ENCODE peak calls at places on chromosome 4, in ten cellular contexts. One of them, this sample, is unnamed. For H3K4me1, the result is how much of the 10 kb centered on the place peaks cover.

GRCh38 chr4:156999175-156999517 is 27.5 kb upstream of the PDGFC start:
- DNase-seq in OCI-LY7: no peak
- DNase-seq in ovary: no peak
- DNase-seq in PC-9: peak
- DNase-seq in colonic mucosa: peak
- DNase-seq in effector memory CD4-positive, alpha-beta T cell: no peak
- DNase-seq in cardiac muscle cell: peak
- DNase-seq in fibroblast of lung: peak
- DNase-seq in lung: peak
- DNase-seq in heart left ventricle: peak
- DNase-seq in this sample: no peak

GRCh38 chr4:94934201-94934600 is 176.4 kb downstream of the BMPR1B start:
- DNase-seq in OCI-LY7: no peak
- DNase-seq in ovary: no peak
- DNase-seq in PC-9: no peak
- DNase-seq in colonic mucosa: no peak
- DNase-seq in effector memory CD4-positive, alpha-beta T cell: no peak
- DNase-seq in cardiac muscle cell: peak
- DNase-seq in fibroblast of lung: peak
- DNase-seq in lung: no peak
- DNase-seq in heart left ventricle: no peak
- DNase-seq in this sample: no peak

GRCh38 chr4:57077550-57078311 is 32.5 kb downstream of the IGFBP7 start:
- DNase-seq in OCI-LY7: no peak
- DNase-seq in ovary: no peak
- DNase-seq in PC-9: peak
- DNase-seq in colonic mucosa: no peak
- DNase-seq in effector memory CD4-positive, alpha-beta T cell: no peak
- DNase-seq in cardiac muscle cell: peak
- DNase-seq in fibroblast of lung: no peak
- DNase-seq in lung: no peak
- DNase-seq in heart left ventricle: no peak
- DNase-seq in this sample: no peak

GRCh38 chr4:88242144-88242543 is 42.2 kb downstream of the PPM1K start:
- DNase-seq in OCI-LY7: no peak
- DNase-seq in ovary: no peak
- DNase-seq in PC-9: no peak
- DNase-seq in colonic mucosa: no peak
- DNase-seq in effector memory CD4-positive, alpha-beta T cell: no peak
- DNase-seq in cardiac muscle cell: no peak
- DNase-seq in fibroblast of lung: no peak
- DNase-seq in lung: no peak
- DNase-seq in heart left ventricle: no peak
- DNase-seq in this sample: no peak

GRCh38 chr4:127623755-127624087 is 9.0 kb upstream of the INTU start:
- DNase-seq in OCI-LY7: no peak
- DNase-seq in ovary: no peak
- DNase-seq in PC-9: no peak
- DNase-seq in colonic mucosa: no peak
- DNase-seq in effector memory CD4-positive, alpha-beta T cell: no peak
- DNase-seq in cardiac muscle cell: peak
- DNase-seq in fibroblast of lung: peak
- DNase-seq in lung: no peak
- DNase-seq in heart left ventricle: no peak
- DNase-seq in this sample: no peak

GRCh38 chr4:185540040-185540439 is 4.7 kb upstream of the PDLIM3 start:
- DNase-seq in OCI-LY7: no peak
- DNase-seq in ovary: no peak
- DNase-seq in PC-9: no peak
- DNase-seq in colonic mucosa: no peak
- DNase-seq in effector memory CD4-positive, alpha-beta T cell: no peak
- DNase-seq in cardiac muscle cell: no peak
- DNase-seq in fibroblast of lung: no peak
- DNase-seq in lung: no peak
- DNase-seq in heart left ventricle: no peak
- DNase-seq in this sample: no peak

GRCh38 chr4:77349361-77349760 is 192.4 kb downstream of the CCNG2 start:
- DNase-seq in OCI-LY7: no peak
- DNase-seq in ovary: no peak
- DNase-seq in PC-9: no peak
- DNase-seq in colonic mucosa: no peak
- DNase-seq in effector memory CD4-positive, alpha-beta T cell: no peak
- DNase-seq in cardiac muscle cell: no peak
- DNase-seq in fibroblast of lung: no peak
- DNase-seq in lung: no peak
- DNase-seq in heart left ventricle: no peak
- DNase-seq in this sample: no peak

GRCh38 chr4:17013382-17014006 is 115.0 kb upstream of the LDB2 start:
- DNase-seq in OCI-LY7: no peak
- DNase-seq in ovary: no peak
- DNase-seq in PC-9: no peak
- DNase-seq in colonic mucosa: no peak
- DNase-seq in effector memory CD4-positive, alpha-beta T cell: no peak
- DNase-seq in cardiac muscle cell: peak
- DNase-seq in fibroblast of lung: no peak
- DNase-seq in lung: no peak
- DNase-seq in heart left ventricle: no peak
- DNase-seq in this sample: no peak

GRCh38 chr4:180909279-180909678 is 1333.9 kb upstream of the TENM3 start:
- DNase-seq in OCI-LY7: peak
- DNase-seq in ovary: no peak
- DNase-seq in PC-9: no peak
- DNase-seq in colonic mucosa: no peak
- DNase-seq in effector memory CD4-positive, alpha-beta T cell: no peak
- DNase-seq in cardiac muscle cell: no peak
- DNase-seq in fibroblast of lung: peak
- DNase-seq in lung: no peak
- DNase-seq in heart left ventricle: no peak
- DNase-seq in this sample: no peak

DNA sequence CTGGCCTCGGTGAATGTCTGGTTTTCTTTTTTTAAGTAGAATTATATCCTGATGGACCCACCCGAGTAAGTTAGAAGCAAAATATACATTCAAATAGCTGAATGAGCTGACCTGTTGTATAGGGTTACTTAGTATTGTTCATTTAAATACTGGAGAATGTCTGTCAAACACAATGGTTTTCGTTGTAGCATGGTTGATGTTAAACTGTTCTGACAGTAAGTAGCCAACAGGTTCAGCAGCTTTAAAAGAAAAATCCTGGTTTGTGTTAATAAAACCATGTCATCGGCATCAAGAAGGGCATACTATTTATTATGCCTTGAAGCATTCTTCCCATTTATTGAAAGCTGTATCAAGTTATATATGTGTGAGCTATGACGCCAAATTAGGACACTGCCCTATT is 149.6 kb downstream of the ANAPC10 start:
- DNase-seq in OCI-LY7: no peak
- DNase-seq in ovary: no peak
- DNase-seq in PC-9: no peak
- DNase-seq in colonic mucosa: no peak
- DNase-seq in effector memory CD4-positive, alpha-beta T cell: no peak
- DNase-seq in cardiac muscle cell: no peak
- DNase-seq in fibroblast of lung: no peak
- DNase-seq in lung: no peak
- DNase-seq in heart left ventricle: no peak
- DNase-seq in this sample: no peak
- H3K4me3 ChIP-seq in OCI-LY7: no peak
- H3K4me3 ChIP-seq in ovary: no peak
- H3K4me3 ChIP-seq in PC-9: no peak
- H3K4me3 ChIP-seq in colonic mucosa: no peak
- H3K4me3 ChIP-seq in effector memory CD4-positive, alpha-beta T cell: no peak
- H3K4me3 ChIP-seq in cardiac muscle cell: no peak
- H3K4me3 ChIP-seq in fibroblast of lung: no peak
- H3K4me3 ChIP-seq in lung: no peak
- H3K4me3 ChIP-seq in heart left ventricle: no peak
- H3K4me3 ChIP-seq in this sample: no peak

DNA sequence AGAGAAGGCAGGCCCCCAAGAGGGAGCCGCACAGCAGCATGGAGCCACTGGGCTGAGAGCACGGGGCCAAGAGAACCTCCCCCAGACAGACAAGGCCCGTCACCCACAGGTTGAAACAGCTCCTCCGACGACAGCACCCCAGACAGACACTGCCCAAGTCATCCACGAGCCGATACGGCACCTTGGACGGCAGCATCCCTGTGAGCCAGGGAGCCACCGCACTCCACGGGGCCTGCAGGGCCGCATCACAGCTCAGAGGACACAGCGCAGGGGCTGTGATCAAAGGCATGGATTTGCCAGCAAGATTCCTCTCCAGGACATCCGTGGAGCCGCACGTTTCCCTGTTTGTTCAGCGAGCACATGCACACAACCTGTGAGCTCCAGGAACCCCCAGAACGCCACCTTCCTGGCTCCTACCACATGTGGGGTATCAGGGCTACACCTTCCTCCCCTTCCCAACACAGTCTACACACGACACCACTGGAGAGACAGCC is 3.9 kb downstream of the CTBP1 start:
- DNase-seq in OCI-LY7: no peak
- DNase-seq in ovary: no peak
- DNase-seq in PC-9: no peak
- DNase-seq in colonic mucosa: no peak
- DNase-seq in effector memory CD4-positive, alpha-beta T cell: no peak
- DNase-seq in cardiac muscle cell: no peak
- DNase-seq in fibroblast of lung: no peak
- DNase-seq in lung: no peak
- DNase-seq in heart left ventricle: peak
- DNase-seq in this sample: no peak
- H3K4me1 ChIP-seq in OCI-LY7: under half
- H3K4me1 ChIP-seq in ovary: under half
- H3K4me1 ChIP-seq in PC-9: under half
- H3K4me1 ChIP-seq in colonic mucosa: under half
- H3K4me1 ChIP-seq in effector memory CD4-positive, alpha-beta T cell: half or more
- H3K4me1 ChIP-seq in cardiac muscle cell: under half
- H3K4me1 ChIP-seq in fibroblast of lung: under half
- H3K4me1 ChIP-seq in lung: under half
- H3K4me1 ChIP-seq in heart left ventricle: half or more
- H3K4me1 ChIP-seq in this sample: half or more

DNA sequence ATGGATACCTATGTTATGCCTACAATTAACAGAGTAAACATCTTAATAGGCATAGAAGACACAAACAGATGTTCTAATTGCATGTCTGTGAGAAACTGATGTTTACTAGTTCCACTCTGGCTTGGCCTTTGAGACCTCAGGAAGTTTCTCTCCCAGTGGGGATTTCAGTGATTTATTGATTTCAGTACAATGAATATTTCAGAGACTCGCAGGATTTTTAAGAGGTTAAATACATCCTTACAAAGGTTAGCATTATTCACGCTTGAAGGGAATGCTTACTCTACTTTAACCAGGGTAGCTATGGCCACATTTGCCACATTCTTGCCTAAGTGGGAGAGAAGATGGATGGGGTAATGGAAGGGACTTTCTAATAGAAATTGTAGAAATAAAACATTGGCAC is 480.0 kb downstream of the SPRY1 start:
- DNase-seq in OCI-LY7: no peak
- DNase-seq in ovary: no peak
- DNase-seq in PC-9: no peak
- DNase-seq in colonic mucosa: no peak
- DNase-seq in effector memory CD4-positive, alpha-beta T cell: no peak
- DNase-seq in cardiac muscle cell: no peak
- DNase-seq in fibroblast of lung: no peak
- DNase-seq in lung: no peak
- DNase-seq in heart left ventricle: no peak
- DNase-seq in this sample: no peak
- H3K27ac ChIP-seq in OCI-LY7: no peak
- H3K27ac ChIP-seq in ovary: no peak
- H3K27ac ChIP-seq in PC-9: no peak
- H3K27ac ChIP-seq in colonic mucosa: no peak
- H3K27ac ChIP-seq in effector memory CD4-positive, alpha-beta T cell: no peak
- H3K27ac ChIP-seq in cardiac muscle cell: no peak
- H3K27ac ChIP-seq in fibroblast of lung: no peak
- H3K27ac ChIP-seq in lung: no peak
- H3K27ac ChIP-seq in heart left ventricle: no peak
- H3K27ac ChIP-seq in this sample: no peak

DNA sequence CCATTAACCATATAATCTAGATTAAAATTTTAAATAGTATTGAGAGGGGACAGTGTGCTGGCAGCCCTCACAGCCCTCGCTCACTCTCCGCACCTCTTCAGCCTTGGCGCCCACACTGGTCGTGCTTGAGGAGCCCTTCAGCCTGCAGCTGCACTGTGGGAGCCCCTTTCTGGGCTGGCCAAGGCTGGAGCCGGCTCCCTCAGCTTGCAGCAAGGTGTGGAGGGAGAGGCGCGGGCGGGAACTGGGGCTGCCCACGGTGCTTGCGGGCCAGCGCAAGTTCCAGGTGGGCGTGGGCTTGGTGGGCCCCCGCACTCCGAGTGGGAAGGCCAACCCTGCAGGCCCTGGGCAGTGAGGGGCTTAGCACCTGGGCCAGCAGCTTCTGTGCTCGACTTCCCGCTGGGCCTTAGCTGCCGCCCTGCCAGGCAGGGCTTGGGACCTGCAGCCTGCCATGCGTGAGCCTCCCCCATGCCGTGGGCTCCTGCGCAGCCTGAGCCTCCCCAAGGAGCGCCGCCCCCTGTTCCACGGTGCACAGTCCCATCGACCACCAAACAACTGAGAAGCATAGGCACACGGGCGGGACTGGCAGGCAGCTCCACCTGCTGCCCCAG is 32.8 kb upstream of the CFAP299 start:
- DNase-seq in OCI-LY7: no peak
- DNase-seq in ovary: no peak
- DNase-seq in PC-9: no peak
- DNase-seq in colonic mucosa: no peak
- DNase-seq in effector memory CD4-positive, alpha-beta T cell: no peak
- DNase-seq in cardiac muscle cell: no peak
- DNase-seq in fibroblast of lung: no peak
- DNase-seq in lung: no peak
- DNase-seq in heart left ventricle: no peak
- DNase-seq in this sample: no peak
- H3K4me3 ChIP-seq in OCI-LY7: no peak
- H3K4me3 ChIP-seq in ovary: no peak
- H3K4me3 ChIP-seq in PC-9: no peak
- H3K4me3 ChIP-seq in colonic mucosa: no peak
- H3K4me3 ChIP-seq in effector memory CD4-positive, alpha-beta T cell: no peak
- H3K4me3 ChIP-seq in cardiac muscle cell: no peak
- H3K4me3 ChIP-seq in fibroblast of lung: no peak
- H3K4me3 ChIP-seq in lung: no peak
- H3K4me3 ChIP-seq in heart left ventricle: no peak
- H3K4me3 ChIP-seq in this sample: no peak

GRCh38 chr4:74375824-74376426 is 11.0 kb downstream of the EREG start:
- DNase-seq in OCI-LY7: no peak
- DNase-seq in ovary: no peak
- DNase-seq in PC-9: peak
- DNase-seq in colonic mucosa: peak
- DNase-seq in effector memory CD4-positive, alpha-beta T cell: no peak
- DNase-seq in cardiac muscle cell: no peak
- DNase-seq in fibroblast of lung: no peak
- DNase-seq in lung: no peak
- DNase-seq in heart left ventricle: no peak
- DNase-seq in this sample: no peak
- H3K4me1 ChIP-seq in OCI-LY7: under half
- H3K4me1 ChIP-seq in ovary: under half
- H3K4me1 ChIP-seq in PC-9: under half
- H3K4me1 ChIP-seq in colonic mucosa: under half
- H3K4me1 ChIP-seq in effector memory CD4-positive, alpha-beta T cell: under half
- H3K4me1 ChIP-seq in cardiac muscle cell: under half
- H3K4me1 ChIP-seq in fibroblast of lung: under half
- H3K4me1 ChIP-seq in lung: under half
- H3K4me1 ChIP-seq in heart left ventricle: under half
- H3K4me1 ChIP-seq in this sample: under half

This sample was measured in CD4-positive, alpha-beta memory T cell.